ENCODE peak calls at places on chromosome 13, in eight cellular contexts. One of them, this sample, is unnamed.
A peak's percentile ranks its signal among the peaks of the same experiment; 100 is the strongest.

GRCh38 chr13:93108111-93108581 is 118.5 kb upstream of the GPC6 start:
- DNase-seq in CD8-positive, alpha-beta memory T cell: no peak
- DNase-seq in cardiac muscle cell: peak; percentile 27
- DNase-seq in psoas muscle: no peak
- DNase-seq in pancreas: no peak
- DNase-seq in GM23248: no peak
- DNase-seq in MM.1S: peak; percentile 82
- DNase-seq in endothelial cell of umbilical vein: no peak
- DNase-seq in this sample: no peak

GRCh38 chr13:43058318-43058674 is 34.9 kb downstream of the DNAJC15 start:
- DNase-seq in CD8-positive, alpha-beta memory T cell: no peak
- DNase-seq in cardiac muscle cell: peak; percentile 66
- DNase-seq in psoas muscle: no peak
- DNase-seq in pancreas: no peak
- DNase-seq in GM23248: peak; percentile 93
- DNase-seq in MM.1S: no peak
- DNase-seq in endothelial cell of umbilical vein: no peak
- DNase-seq in this sample: no peak

GRCh38 chr13:19984430-19985218 is 26.1 kb downstream of the ZMYM2 start:
- DNase-seq in CD8-positive, alpha-beta memory T cell: no peak
- DNase-seq in cardiac muscle cell: peak; percentile 66
- DNase-seq in psoas muscle: no peak
- DNase-seq in pancreas: no peak
- DNase-seq in GM23248: peak; percentile 72
- DNase-seq in MM.1S: peak; percentile 14
- DNase-seq in endothelial cell of umbilical vein: peak; percentile 45
- DNase-seq in this sample: no peak

GRCh38 chr13:90943961-90944360 is 403.5 kb upstream of the MIR17HG start:
- DNase-seq in CD8-positive, alpha-beta memory T cell: no peak
- DNase-seq in cardiac muscle cell: no peak
- DNase-seq in psoas muscle: no peak
- DNase-seq in pancreas: no peak
- DNase-seq in GM23248: no peak
- DNase-seq in MM.1S: no peak
- DNase-seq in endothelial cell of umbilical vein: no peak
- DNase-seq in this sample: no peak

GRCh38 chr13:84590663-84591062 is 708.4 kb upstream of the SLITRK1 start:
- DNase-seq in CD8-positive, alpha-beta memory T cell: no peak
- DNase-seq in cardiac muscle cell: no peak
- DNase-seq in psoas muscle: no peak
- DNase-seq in pancreas: no peak
- DNase-seq in GM23248: no peak
- DNase-seq in MM.1S: no peak
- DNase-seq in endothelial cell of umbilical vein: no peak
- DNase-seq in this sample: no peak

GRCh38 chr13:70604448-70604847 is 496.2 kb upstream of the KLHL1 start:
- DNase-seq in CD8-positive, alpha-beta memory T cell: no peak
- DNase-seq in cardiac muscle cell: no peak
- DNase-seq in psoas muscle: no peak
- DNase-seq in pancreas: no peak
- DNase-seq in GM23248: no peak
- DNase-seq in MM.1S: no peak
- DNase-seq in endothelial cell of umbilical vein: no peak
- DNase-seq in this sample: no peak

GRCh38 chr13:107900775-107901174 is 314.6 kb downstream of the LIG4 start:
- DNase-seq in CD8-positive, alpha-beta memory T cell: no peak
- DNase-seq in cardiac muscle cell: peak; percentile 49
- DNase-seq in psoas muscle: no peak
- DNase-seq in pancreas: no peak
- DNase-seq in GM23248: peak; percentile 31
- DNase-seq in MM.1S: no peak
- DNase-seq in endothelial cell of umbilical vein: peak; percentile 8
- DNase-seq in this sample: no peak

GRCh38 chr13:110409581-110409992 is 102.5 kb downstream of the COL4A2 start:
- DNase-seq in CD8-positive, alpha-beta memory T cell: no peak
- DNase-seq in cardiac muscle cell: peak; percentile 75
- DNase-seq in psoas muscle: no peak
- DNase-seq in pancreas: no peak
- DNase-seq in GM23248: no peak
- DNase-seq in MM.1S: no peak
- DNase-seq in endothelial cell of umbilical vein: peak; percentile 91
- DNase-seq in this sample: no peak

GRCh38 chr13:24221007-24221406 is 60.5 kb downstream of the SPATA13 start:
- DNase-seq in CD8-positive, alpha-beta memory T cell: no peak
- DNase-seq in cardiac muscle cell: no peak
- DNase-seq in psoas muscle: no peak
- DNase-seq in pancreas: peak; percentile 25
- DNase-seq in GM23248: no peak
- DNase-seq in MM.1S: no peak
- DNase-seq in endothelial cell of umbilical vein: no peak
- DNase-seq in this sample: no peak

GRCh38 chr13:113955235-113955634 is 18.6 kb downstream of the C13orf46 start:
- DNase-seq in CD8-positive, alpha-beta memory T cell: no peak
- DNase-seq in cardiac muscle cell: no peak
- DNase-seq in psoas muscle: no peak
- DNase-seq in pancreas: peak; percentile 30
- DNase-seq in GM23248: no peak
- DNase-seq in MM.1S: no peak
- DNase-seq in endothelial cell of umbilical vein: no peak
- DNase-seq in this sample: no peak

GRCh38 chr13:94033830-94034642 is 445.4 kb downstream of the DCT start:
- DNase-seq in CD8-positive, alpha-beta memory T cell: no peak
- DNase-seq in cardiac muscle cell: no peak
- DNase-seq in psoas muscle: no peak
- DNase-seq in pancreas: no peak
- DNase-seq in GM23248: no peak
- DNase-seq in MM.1S: no peak
- DNase-seq in endothelial cell of umbilical vein: no peak
- DNase-seq in this sample: no peak

GRCh38 chr13:109744512-109745051 is 41.8 kb downstream of the IRS2 start:
- DNase-seq in CD8-positive, alpha-beta memory T cell: no peak
- DNase-seq in cardiac muscle cell: peak; percentile 96
- DNase-seq in psoas muscle: peak; percentile 71
- DNase-seq in pancreas: no peak
- DNase-seq in GM23248: no peak
- DNase-seq in MM.1S: no peak
- DNase-seq in endothelial cell of umbilical vein: no peak
- DNase-seq in this sample: no peak

GRCh38 chr13:78258304-78258703 is 339.7 kb upstream of the EDNRB start:
- DNase-seq in CD8-positive, alpha-beta memory T cell: no peak
- DNase-seq in cardiac muscle cell: no peak
- DNase-seq in psoas muscle: no peak
- DNase-seq in pancreas: no peak
- DNase-seq in GM23248: no peak
- DNase-seq in MM.1S: no peak
- DNase-seq in endothelial cell of umbilical vein: no peak
- DNase-seq in this sample: no peak

GRCh38 chr13:76380436-76381065 is 505.7 kb downstream of the KCTD12 start:
- DNase-seq in CD8-positive, alpha-beta memory T cell: no peak
- DNase-seq in cardiac muscle cell: peak; percentile 84
- DNase-seq in psoas muscle: no peak
- DNase-seq in pancreas: no peak
- DNase-seq in GM23248: no peak
- DNase-seq in MM.1S: no peak
- DNase-seq in endothelial cell of umbilical vein: no peak
- DNase-seq in this sample: no peak

GRCh38 chr13:36837354-36838092 is 18.5 kb downstream of the RFXAP start:
- DNase-seq in CD8-positive, alpha-beta memory T cell: no peak
- DNase-seq in cardiac muscle cell: no peak
- DNase-seq in psoas muscle: no peak
- DNase-seq in pancreas: no peak
- DNase-seq in GM23248: no peak
- DNase-seq in MM.1S: no peak
- DNase-seq in endothelial cell of umbilical vein: no peak
- DNase-seq in this sample: no peak

GRCh38 chr13:85816413-85816812 is 17.2 kb upstream of the SLITRK6 start:
- DNase-seq in CD8-positive, alpha-beta memory T cell: no peak
- DNase-seq in cardiac muscle cell: peak; percentile 5
- DNase-seq in psoas muscle: no peak
- DNase-seq in pancreas: no peak
- DNase-seq in GM23248: no peak
- DNase-seq in MM.1S: no peak
- DNase-seq in endothelial cell of umbilical vein: no peak
- DNase-seq in this sample: no peak

GRCh38 chr13:36369268-36370107 is 23.3 kb upstream of the SPART start:
- DNase-seq in CD8-positive, alpha-beta memory T cell: no peak
- DNase-seq in cardiac muscle cell: peak; percentile 78
- DNase-seq in psoas muscle: no peak
- DNase-seq in pancreas: no peak
- DNase-seq in GM23248: no peak
- DNase-seq in MM.1S: no peak
- DNase-seq in endothelial cell of umbilical vein: no peak
- DNase-seq in this sample: no peak

GRCh38 chr13:63408227-63409202 is 1992.9 kb upstream of the PCDH20 start:
- DNase-seq in CD8-positive, alpha-beta memory T cell: no peak
- DNase-seq in cardiac muscle cell: peak; percentile 33
- DNase-seq in psoas muscle: no peak
- DNase-seq in pancreas: no peak
- DNase-seq in GM23248: no peak
- DNase-seq in MM.1S: no peak
- DNase-seq in endothelial cell of umbilical vein: no peak
- DNase-seq in this sample: no peak

GRCh38 chr13:113048766-113049165 is 56.8 kb upstream of the F7 start:
- DNase-seq in CD8-positive, alpha-beta memory T cell: no peak
- DNase-seq in cardiac muscle cell: no peak
- DNase-seq in psoas muscle: no peak
- DNase-seq in pancreas: peak; percentile 29
- DNase-seq in GM23248: no peak
- DNase-seq in MM.1S: no peak
- DNase-seq in endothelial cell of umbilical vein: no peak
- DNase-seq in this sample: no peak

GRCh38 chr13:113947321-113948033 is 26.4 kb downstream of the C13orf46 start:
- DNase-seq in CD8-positive, alpha-beta memory T cell: no peak
- DNase-seq in cardiac muscle cell: peak; percentile 70
- DNase-seq in psoas muscle: peak; percentile 84
- DNase-seq in pancreas: peak; percentile 85
- DNase-seq in GM23248: peak; percentile 76
- DNase-seq in MM.1S: no peak
- DNase-seq in endothelial cell of umbilical vein: peak; percentile 31
- DNase-seq in this sample: no peak

GRCh38 chr13:94272038-94272437 is 207.4 kb downstream of the DCT start:
- DNase-seq in CD8-positive, alpha-beta memory T cell: no peak
- DNase-seq in cardiac muscle cell: no peak
- DNase-seq in psoas muscle: no peak
- DNase-seq in pancreas: no peak
- DNase-seq in GM23248: no peak
- DNase-seq in MM.1S: no peak
- DNase-seq in endothelial cell of umbilical vein: no peak
- DNase-seq in this sample: no peak

GRCh38 chr13:95091755-95092154 is 209.5 kb downstream of the ABCC4 start:
- DNase-seq in CD8-positive, alpha-beta memory T cell: no peak
- DNase-seq in cardiac muscle cell: no peak
- DNase-seq in psoas muscle: no peak
- DNase-seq in pancreas: no peak
- DNase-seq in GM23248: no peak
- DNase-seq in MM.1S: no peak
- DNase-seq in endothelial cell of umbilical vein: no peak
- DNase-seq in this sample: no peak

GRCh38 chr13:112616586-112617381 is 28.8 kb upstream of the TUBGCP3 start:
- DNase-seq in CD8-positive, alpha-beta memory T cell: no peak
- DNase-seq in cardiac muscle cell: peak; percentile 62
- DNase-seq in psoas muscle: no peak
- DNase-seq in pancreas: no peak
- DNase-seq in GM23248: peak; percentile 67
- DNase-seq in MM.1S: peak; percentile 36
- DNase-seq in endothelial cell of umbilical vein: peak; percentile 53
- DNase-seq in this sample: no peak

GRCh38 chr13:99378985-99379734 is 72.0 kb upstream of the GPR183 start:
- DNase-seq in CD8-positive, alpha-beta memory T cell: no peak
- DNase-seq in cardiac muscle cell: no peak
- DNase-seq in psoas muscle: no peak
- DNase-seq in pancreas: no peak
- DNase-seq in GM23248: no peak
- DNase-seq in MM.1S: no peak
- DNase-seq in endothelial cell of umbilical vein: no peak
- DNase-seq in this sample: no peak
- H3K4me1 ChIP-seq in CD8-positive, alpha-beta memory T cell: peaks cover 92% of the 10 kb centered on the region
- H3K4me1 ChIP-seq in cardiac muscle cell: peaks cover 4% of the 10 kb centered on the region
- H3K4me1 ChIP-seq in psoas muscle: no peaks in the 10 kb centered on the region
- H3K4me1 ChIP-seq in pancreas: no peaks in the 10 kb centered on the region
- H3K4me1 ChIP-seq in GM23248: no peaks in the 10 kb centered on the region
- H3K4me1 ChIP-seq in MM.1S: no peaks in the 10 kb centered on the region
- H3K4me1 ChIP-seq in endothelial cell of umbilical vein: no peaks in the 10 kb centered on the region
- H3K4me1 ChIP-seq in this sample: no peaks in the 10 kb centered on the region

GRCh38 chr13:46270416-46270815 is 58.7 kb downstream of the LRRC63 start:
- DNase-seq in CD8-positive, alpha-beta memory T cell: no peak
- DNase-seq in cardiac muscle cell: no peak
- DNase-seq in psoas muscle: no peak
- DNase-seq in pancreas: no peak
- DNase-seq in GM23248: no peak
- DNase-seq in MM.1S: no peak
- DNase-seq in endothelial cell of umbilical vein: no peak
- DNase-seq in this sample: no peak

GRCh38 chr13:46267166-46267565 is 55.4 kb downstream of the LRRC63 start:
- DNase-seq in CD8-positive, alpha-beta memory T cell: no peak
- DNase-seq in cardiac muscle cell: no peak
- DNase-seq in psoas muscle: no peak
- DNase-seq in pancreas: no peak
- DNase-seq in GM23248: no peak
- DNase-seq in MM.1S: no peak
- DNase-seq in endothelial cell of umbilical vein: no peak
- DNase-seq in this sample: no peak

GRCh38 chr13:46265292-46265691 is 53.6 kb downstream of the LRRC63 start:
- DNase-seq in CD8-positive, alpha-beta memory T cell: no peak
- DNase-seq in cardiac muscle cell: no peak
- DNase-seq in psoas muscle: no peak
- DNase-seq in pancreas: no peak
- DNase-seq in GM23248: no peak
- DNase-seq in MM.1S: no peak
- DNase-seq in endothelial cell of umbilical vein: no peak
- DNase-seq in this sample: no peak
- H3K27ac ChIP-seq in CD8-positive, alpha-beta memory T cell: no peak overlapping the region
- H3K27ac ChIP-seq in cardiac muscle cell: no peak overlapping the region
- H3K27ac ChIP-seq in psoas muscle: no peak overlapping the region
- H3K27ac ChIP-seq in pancreas: no peak overlapping the region
- H3K27ac ChIP-seq in GM23248: no peak overlapping the region
- H3K27ac ChIP-seq in MM.1S: no peak overlapping the region
- H3K27ac ChIP-seq in endothelial cell of umbilical vein: no peak overlapping the region
- H3K27ac ChIP-seq in this sample: no peak overlapping the region

DNA sequence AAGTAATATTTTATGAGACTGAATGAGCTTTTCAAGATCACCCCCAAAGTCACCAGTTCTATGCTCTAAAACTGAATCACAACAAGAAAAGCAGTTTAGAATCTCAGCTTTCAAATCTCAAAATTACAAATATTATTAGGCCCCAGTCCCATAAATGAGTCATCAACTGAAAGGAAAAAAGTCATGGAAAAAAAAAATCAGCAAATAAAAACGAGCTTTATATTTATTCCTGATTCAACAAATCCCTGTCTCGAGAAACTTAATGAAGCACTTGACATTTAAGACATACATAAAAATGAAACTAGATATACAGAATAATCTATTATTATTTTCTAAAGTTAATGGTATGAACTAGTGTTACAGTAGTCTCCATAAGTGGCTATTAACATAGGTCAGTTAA is 203.0 kb downstream of the DIAPH3 start:
- DNase-seq in CD8-positive, alpha-beta memory T cell: no peak
- DNase-seq in cardiac muscle cell: no peak
- DNase-seq in psoas muscle: no peak
- DNase-seq in pancreas: no peak
- DNase-seq in GM23248: peak; percentile 32
- DNase-seq in MM.1S: no peak
- DNase-seq in endothelial cell of umbilical vein: peak; percentile 53
- DNase-seq in this sample: no peak
- H3K4me1 ChIP-seq in CD8-positive, alpha-beta memory T cell: no peaks in the 10 kb centered on the region
- H3K4me1 ChIP-seq in cardiac muscle cell: no peaks in the 10 kb centered on the region
- H3K4me1 ChIP-seq in psoas muscle: no peaks in the 10 kb centered on the region
- H3K4me1 ChIP-seq in pancreas: no peaks in the 10 kb centered on the region
- H3K4me1 ChIP-seq in GM23248: no peaks in the 10 kb centered on the region
- H3K4me1 ChIP-seq in MM.1S: no peaks in the 10 kb centered on the region
- H3K4me1 ChIP-seq in endothelial cell of umbilical vein: no peaks in the 10 kb centered on the region
- H3K4me1 ChIP-seq in this sample: no peaks in the 10 kb centered on the region

GRCh38 chr13:30648522-30649012 is 30.8 kb downstream of the USPL1 start:
- DNase-seq in CD8-positive, alpha-beta memory T cell: no peak
- DNase-seq in cardiac muscle cell: no peak
- DNase-seq in psoas muscle: no peak
- DNase-seq in pancreas: no peak
- DNase-seq in GM23248: no peak
- DNase-seq in MM.1S: no peak
- DNase-seq in endothelial cell of umbilical vein: no peak
- DNase-seq in this sample: no peak
- H3K27ac ChIP-seq in CD8-positive, alpha-beta memory T cell: no peak overlapping the region
- H3K27ac ChIP-seq in cardiac muscle cell: no peak overlapping the region
- H3K27ac ChIP-seq in psoas muscle: no peak overlapping the region
- H3K27ac ChIP-seq in pancreas: no peak overlapping the region
- H3K27ac ChIP-seq in GM23248: no peak overlapping the region
- H3K27ac ChIP-seq in MM.1S: no peak overlapping the region
- H3K27ac ChIP-seq in endothelial cell of umbilical vein: no peak overlapping the region
- H3K27ac ChIP-seq in this sample: no peak overlapping the region